ENCODE peak calls at places on chromosomes 12 and 14, in five cellular contexts. T is ovary, J is neural progenitor cell, P is thyroid gland, N is fibroblast of lung. R is an unnamed sample.

GRCh38 chr12:110141389-110141788 is 17.2 kb downstream of the IFT81 start:
- DNase-seq in T (peak; percentile 67), P (no peak), N (peak; percentile 94), J (no peak), R (peak; percentile 32)

GRCh38 chr12:112852127-112852526 is 54.6 kb upstream of the OAS1 start:
- DNase-seq in J (no peak), N (no peak), P (no peak), T (no peak), R (no peak)

GRCh38 chr12:10136637-10137205 is 6.7 kb upstream of the CLEC7A start:
- DNase-seq in N (no peak), T (no peak), J (no peak), P (no peak), R (no peak)

GRCh38 chr12:131067993-131068942 is 114.6 kb downstream of the ADGRD1 start:
- DNase-seq in T (peak; percentile 42), P (no peak), N (no peak), J (no peak), R (no peak)

GRCh38 chr12:6653987-6654386 is 6.8 kb upstream of the ACRBP start:
- DNase-seq in N (no peak), P (no peak), T (no peak), J (no peak), R (no peak)

GRCh38 chr12:131511391-131511802 is 199.5 kb upstream of the SFSWAP start:
- DNase-seq in J (no peak), P (no peak), T (no peak), N (no peak), R (no peak)

GRCh38 chr14:103267226-103267625 is 66.8 kb upstream of the EIF5 start:
- DNase-seq in T (peak; percentile 17), N (no peak), P (no peak), J (no peak), R (no peak)

GRCh38 chr14:56995010-56995409 is 184.7 kb upstream of the OTX2 start:
- DNase-seq in N (no peak), J (no peak), T (no peak), P (no peak), R (no peak)

GRCh38 chr12:110647669-110648068 is 33.7 kb downstream of the TCTN1 start:
- DNase-seq in J (no peak), N (no peak), P (no peak), T (no peak), R (no peak)

GRCh38 chr14:74611672-74612345 is at the start of gene LTBP2:
- DNase-seq in N (no peak), J (peak; percentile 69), T (peak; percentile 71), P (no peak), R (no peak)

GRCh38 chr12:52262286-52262685 is 12.2 kb upstream of the KRT86 start:
- DNase-seq in P (no peak), N (no peak), J (no peak), T (no peak), R (no peak)

GRCh38 chr14:51828017-51828797 is 32.2 kb upstream of the GNG2 start:
- DNase-seq in J (peak; percentile 25), P (no peak), N (peak; percentile 19), T (no peak), R (peak; percentile 21)

GRCh38 chr14:56194062-56194461 is 75.9 kb downstream of the PELI2 start:
- DNase-seq in P (no peak), T (no peak), N (no peak), J (no peak), R (no peak)

GRCh38 chr14:74858022-74858421 is 17.9 kb downstream of the PROX2 start:
- DNase-seq in N (no peak), J (no peak), P (no peak), T (no peak), R (no peak)

GRCh38 chr12:85369365-85370154 is 89.5 kb downstream of the ALX1 start:
- DNase-seq in P (no peak), J (no peak), T (no peak), N (no peak), R (no peak)

DNA sequence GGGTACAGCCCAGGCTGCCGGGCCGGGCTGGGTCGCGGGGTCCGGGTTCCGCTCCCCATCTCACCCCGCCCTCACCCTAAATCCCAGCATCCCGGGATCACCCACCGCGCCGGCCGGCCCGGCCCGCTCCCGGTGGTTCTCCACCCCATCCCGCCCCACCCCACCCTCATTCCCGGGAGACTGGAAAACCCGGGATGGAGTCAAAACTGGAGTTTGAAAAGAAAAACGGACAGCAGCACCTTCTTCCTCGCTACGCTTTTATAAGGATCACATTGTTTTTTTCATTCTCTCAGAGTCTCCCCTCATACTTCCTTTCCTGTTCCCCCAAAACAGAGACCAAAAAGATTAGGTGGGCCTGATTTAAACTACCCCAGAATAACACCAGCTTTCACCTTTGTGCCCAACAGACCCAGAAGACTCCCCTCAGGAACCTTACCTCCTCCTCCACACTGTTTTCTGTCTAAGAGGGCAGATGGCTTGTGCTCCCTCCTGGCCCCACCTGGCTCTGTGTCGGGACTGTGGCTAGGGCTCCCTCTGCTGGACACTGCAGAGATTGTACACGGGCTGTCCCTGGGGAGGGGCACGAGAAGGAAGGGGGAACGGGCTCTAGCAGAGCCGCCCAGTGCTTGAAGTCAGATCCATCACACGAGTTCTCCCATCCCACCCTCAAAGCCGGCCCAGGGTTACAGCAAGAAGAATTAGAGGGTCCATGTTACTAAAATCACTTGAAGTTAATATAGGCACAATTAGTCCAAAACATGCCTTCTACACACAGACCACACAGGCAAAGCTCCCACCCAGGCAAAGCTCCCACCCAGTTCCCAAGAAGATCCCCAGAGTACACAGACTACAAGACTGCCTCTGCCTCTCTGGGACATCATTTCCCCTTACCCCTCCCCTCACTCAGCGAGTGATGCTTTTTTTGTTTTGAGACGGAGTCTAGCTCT is 3.0 kb downstream of the GLI1 start:
- DNase-seq in J (peak; percentile 93), P (peak; percentile 83), T (peak; percentile 87), N (peak; percentile 88), R (peak; percentile 87)
- H3K27ac ChIP-seq in J (no peak overlapping the region), P (peak overlapping the region; percentile 58), T (peak overlapping the region; percentile 60), N (peak overlapping the region; percentile 54), R (peak overlapping the region; percentile 76)

GRCh38 chr14:80433811-80434210 is 222.5 kb upstream of the DIO2 start:
- DNase-seq in J (no peak), P (no peak), N (no peak), T (no peak), R (no peak)

GRCh38 chr14:80426686-80427085 is 215.4 kb upstream of the DIO2 start:
- DNase-seq in T (no peak), N (peak; percentile 47), P (no peak), J (no peak), R (no peak)

GRCh38 chr14:80427101-80427500 is 215.8 kb upstream of the DIO2 start:
- DNase-seq in N (peak; percentile 61), T (no peak), P (no peak), J (no peak), R (no peak)

GRCh38 chr14:80425686-80426085 is 214.4 kb upstream of the DIO2 start:
- DNase-seq in J (no peak), N (peak; percentile 93), T (no peak), P (no peak), R (no peak)

GRCh38 chr14:80428171-80428570 is 216.9 kb upstream of the DIO2 start:
- DNase-seq in T (no peak), N (no peak), J (no peak), P (no peak), R (no peak)
- H3K27ac ChIP-seq in T (no peak overlapping the region), N (no peak overlapping the region), J (no peak overlapping the region), P (no peak overlapping the region), R (no peak overlapping the region)

GRCh38 chr14:69528143-69528542 is 43.6 kb downstream of the PLEKHD1 start:
- DNase-seq in T (no peak), N (no peak), P (no peak), J (no peak), R (no peak)

GRCh38 chr14:69527635-69528034 is 43.1 kb downstream of the PLEKHD1 start:
- DNase-seq in J (no peak), T (no peak), N (no peak), P (no peak), R (no peak)

GRCh38 chr14:69529563-69529962 is 45.0 kb downstream of the PLEKHD1 start:
- DNase-seq in T (no peak), P (no peak), N (no peak), J (no peak), R (no peak)

GRCh38 chr14:69528930-69529329 is 44.4 kb downstream of the PLEKHD1 start:
- DNase-seq in N (no peak), T (no peak), P (no peak), J (no peak), R (no peak)

GRCh38 chr14:69525896-69526295 is 41.4 kb downstream of the PLEKHD1 start:
- DNase-seq in N (no peak), J (no peak), P (no peak), T (no peak), R (no peak)
- H3K27ac ChIP-seq in N (no peak overlapping the region), J (no peak overlapping the region), P (no peak overlapping the region), T (no peak overlapping the region), R (no peak overlapping the region)

GRCh38 chr12:3015356-3015755 is 56.2 kb downstream of the TEAD4 start:
- DNase-seq in N (no peak), J (no peak), P (no peak), T (no peak), R (no peak)

GRCh38 chr12:3014641-3015040 is 55.4 kb downstream of the TEAD4 start:
- DNase-seq in P (no peak), N (no peak), J (no peak), T (no peak), R (no peak)

GRCh38 chr12:3017281-3017680 is 58.1 kb downstream of the TEAD4 start:
- DNase-seq in P (no peak), T (no peak), N (no peak), J (no peak), R (no peak)

GRCh38 chr12:3018284-3019004 is 58.7 kb upstream of the TSPAN9 start:
- DNase-seq in N (no peak), P (no peak), J (no peak), T (no peak), R (no peak)

DNA sequence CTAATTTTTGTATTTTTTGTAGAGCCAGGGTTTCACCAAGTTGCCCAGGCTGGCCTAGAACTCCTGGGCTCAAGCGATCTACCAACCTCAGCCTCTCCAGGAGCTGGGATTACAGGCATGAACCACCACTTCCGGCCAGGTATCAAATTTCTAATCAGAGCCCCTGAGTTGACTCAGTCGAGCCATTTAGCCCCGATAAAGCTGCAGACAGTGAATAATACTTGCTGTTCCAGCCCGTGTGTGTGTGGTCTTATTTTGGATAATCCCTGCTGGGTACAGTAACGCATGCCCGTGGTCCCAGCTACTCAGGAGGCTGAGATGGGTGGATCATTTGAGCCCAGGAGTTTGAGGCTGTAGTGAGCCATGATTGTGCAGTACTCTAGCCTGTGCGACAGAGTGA is 57.0 kb downstream of the TEAD4 start:
- DNase-seq in J (no peak), N (no peak), T (no peak), P (no peak), R (no peak)
- H3K27ac ChIP-seq in J (no peak overlapping the region), N (no peak overlapping the region), T (no peak overlapping the region), P (no peak overlapping the region), R (no peak overlapping the region)